ENCODE peak calls at places on chromosome 18, in six cellular contexts. One of them, this sample, is unnamed.

GRCh38 chr18:67864677-67865340 is 348.3 kb upstream of the DSEL start:
- DNase-seq in CD8-positive, alpha-beta T cell: no peak
- DNase-seq in endothelial cell: no peak
- DNase-seq in GM20000: no peak
- DNase-seq in H1: no peak
- DNase-seq in GM23338: no peak
- DNase-seq in this sample: no peak

GRCh38 chr18:32714571-32715148 is 58.2 kb downstream of the KLHL14 start:
- DNase-seq in CD8-positive, alpha-beta T cell: no peak
- DNase-seq in endothelial cell: peak
- DNase-seq in GM20000: peak
- DNase-seq in H1: peak
- DNase-seq in GM23338: peak
- DNase-seq in this sample: peak

GRCh38 chr18:77098033-77098432 is 34.5 kb downstream of the MBP start:
- DNase-seq in CD8-positive, alpha-beta T cell: no peak
- DNase-seq in endothelial cell: no peak
- DNase-seq in GM20000: no peak
- DNase-seq in H1: no peak
- DNase-seq in GM23338: no peak
- DNase-seq in this sample: no peak

GRCh38 chr18:832085-832681 is 20.1 kb upstream of the YES1 start:
- DNase-seq in CD8-positive, alpha-beta T cell: peak
- DNase-seq in endothelial cell: peak
- DNase-seq in GM20000: no peak
- DNase-seq in H1: no peak
- DNase-seq in GM23338: peak
- DNase-seq in this sample: no peak

GRCh38 chr18:77165489-77166415 is 33.2 kb upstream of the MBP start:
- DNase-seq in CD8-positive, alpha-beta T cell: no peak
- DNase-seq in endothelial cell: no peak
- DNase-seq in GM20000: no peak
- DNase-seq in H1: no peak
- DNase-seq in GM23338: no peak
- DNase-seq in this sample: no peak

GRCh38 chr18:8084160-8084559 is 517.0 kb downstream of the PTPRM start:
- DNase-seq in CD8-positive, alpha-beta T cell: no peak
- DNase-seq in endothelial cell: peak
- DNase-seq in GM20000: no peak
- DNase-seq in H1: peak
- DNase-seq in GM23338: peak
- DNase-seq in this sample: peak

GRCh38 chr18:51110073-51110797 is 80.2 kb downstream of the SMAD4 start:
- DNase-seq in CD8-positive, alpha-beta T cell: peak
- DNase-seq in endothelial cell: peak
- DNase-seq in GM20000: peak
- DNase-seq in H1: no peak
- DNase-seq in GM23338: peak
- DNase-seq in this sample: peak

GRCh38 chr18:47594621-47595086 is 335.8 kb downstream of the SMAD2 start:
- DNase-seq in CD8-positive, alpha-beta T cell: no peak
- DNase-seq in endothelial cell: no peak
- DNase-seq in GM20000: no peak
- DNase-seq in H1: no peak
- DNase-seq in GM23338: no peak
- DNase-seq in this sample: no peak

GRCh38 chr18:9802774-9803697 is 82.7 kb upstream of the TXNDC2 start:
- DNase-seq in CD8-positive, alpha-beta T cell: no peak
- DNase-seq in endothelial cell: no peak
- DNase-seq in GM20000: no peak
- DNase-seq in H1: no peak
- DNase-seq in GM23338: peak
- DNase-seq in this sample: no peak

GRCh38 chr18:3794537-3795348 is 344.8 kb downstream of the TGIF1 start:
- DNase-seq in CD8-positive, alpha-beta T cell: no peak
- DNase-seq in endothelial cell: no peak
- DNase-seq in GM20000: no peak
- DNase-seq in H1: no peak
- DNase-seq in GM23338: peak
- DNase-seq in this sample: no peak

GRCh38 chr18:10378688-10379465 is 75.6 kb upstream of the APCDD1 start:
- DNase-seq in CD8-positive, alpha-beta T cell: no peak
- DNase-seq in endothelial cell: peak
- DNase-seq in GM20000: no peak
- DNase-seq in H1: no peak
- DNase-seq in GM23338: no peak
- DNase-seq in this sample: no peak

GRCh38 chr18:10070581-10071000 is 156.8 kb downstream of the VAPA start:
- DNase-seq in CD8-positive, alpha-beta T cell: no peak
- DNase-seq in endothelial cell: no peak
- DNase-seq in GM20000: no peak
- DNase-seq in H1: no peak
- DNase-seq in GM23338: no peak
- DNase-seq in this sample: no peak

GRCh38 chr18:76459687-76460350 is 35.2 kb downstream of the ZNF516 start:
- DNase-seq in CD8-positive, alpha-beta T cell: no peak
- DNase-seq in endothelial cell: no peak
- DNase-seq in GM20000: peak
- DNase-seq in H1: no peak
- DNase-seq in GM23338: no peak
- DNase-seq in this sample: no peak

GRCh38 chr18:79546781-79547272 is 132.8 kb upstream of the CTDP1 start:
- DNase-seq in CD8-positive, alpha-beta T cell: no peak
- DNase-seq in endothelial cell: no peak
- DNase-seq in GM20000: no peak
- DNase-seq in H1: no peak
- DNase-seq in GM23338: no peak
- DNase-seq in this sample: no peak

GRCh38 chr18:55018602-55019001 is 59.3 kb upstream of the CCDC68 start:
- DNase-seq in CD8-positive, alpha-beta T cell: no peak
- DNase-seq in endothelial cell: no peak
- DNase-seq in GM20000: no peak
- DNase-seq in H1: no peak
- DNase-seq in GM23338: peak
- DNase-seq in this sample: no peak

GRCh38 chr18:2549462-2549861 is 21.8 kb downstream of the METTL4 start:
- DNase-seq in CD8-positive, alpha-beta T cell: no peak
- DNase-seq in endothelial cell: no peak
- DNase-seq in GM20000: no peak
- DNase-seq in H1: no peak
- DNase-seq in GM23338: no peak
- DNase-seq in this sample: no peak

GRCh38 chr18:2551425-2551824 is 19.9 kb downstream of the METTL4 start:
- DNase-seq in CD8-positive, alpha-beta T cell: no peak
- DNase-seq in endothelial cell: no peak
- DNase-seq in GM20000: no peak
- DNase-seq in H1: no peak
- DNase-seq in GM23338: no peak
- DNase-seq in this sample: no peak

GRCh38 chr18:2545155-2545554 is 26.1 kb downstream of the METTL4 start:
- DNase-seq in CD8-positive, alpha-beta T cell: no peak
- DNase-seq in endothelial cell: no peak
- DNase-seq in GM20000: no peak
- DNase-seq in H1: no peak
- DNase-seq in GM23338: no peak
- DNase-seq in this sample: no peak

DNA sequence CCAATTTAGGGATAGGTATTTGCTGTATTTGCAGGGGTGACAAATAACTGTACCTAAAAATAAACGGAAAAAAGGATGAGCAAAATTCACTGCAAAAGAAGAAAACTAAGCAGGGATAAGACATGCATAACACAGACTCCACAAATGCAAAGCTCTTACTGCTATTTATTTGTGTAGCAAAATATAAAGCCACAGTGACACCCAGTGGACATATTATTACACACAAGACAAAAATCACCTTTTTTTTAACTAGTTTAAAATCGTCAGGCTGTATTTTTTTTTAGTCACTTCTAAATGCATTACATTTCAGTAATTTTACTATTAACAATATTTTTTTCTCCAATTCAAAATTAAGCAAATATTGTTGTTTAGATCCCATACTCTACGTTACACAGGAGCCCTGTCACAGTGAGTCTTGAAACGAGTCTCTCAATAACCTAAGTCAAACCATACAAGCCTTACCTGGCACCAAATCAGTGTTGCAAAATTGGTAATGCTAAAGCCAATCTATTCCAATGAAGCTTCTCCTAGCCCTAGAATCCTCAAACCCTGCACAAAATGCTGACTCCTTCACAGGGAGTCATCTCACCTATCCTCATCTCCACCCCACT is 23.7 kb downstream of the METTL4 start:
- DNase-seq in CD8-positive, alpha-beta T cell: no peak
- DNase-seq in endothelial cell: no peak
- DNase-seq in GM20000: peak
- DNase-seq in H1: no peak
- DNase-seq in GM23338: peak
- DNase-seq in this sample: no peak
- TF ChIP-seq CTCF in CD8-positive, alpha-beta T cell: peak
- TF ChIP-seq CTCF in endothelial cell: peak
- TF ChIP-seq CTCF in GM20000: peak
- TF ChIP-seq CTCF in H1: no peak
- TF ChIP-seq CTCF in GM23338: peak
- TF ChIP-seq CTCF in this sample: peak

GRCh38 chr18:74228312-74228711 is 63.5 kb downstream of the CYB5A start:
- DNase-seq in CD8-positive, alpha-beta T cell: no peak
- DNase-seq in endothelial cell: no peak
- DNase-seq in GM20000: no peak
- DNase-seq in H1: no peak
- DNase-seq in GM23338: no peak
- DNase-seq in this sample: no peak

GRCh38 chr18:74229891-74230290 is 61.9 kb downstream of the CYB5A start:
- DNase-seq in CD8-positive, alpha-beta T cell: no peak
- DNase-seq in endothelial cell: no peak
- DNase-seq in GM20000: no peak
- DNase-seq in H1: no peak
- DNase-seq in GM23338: no peak
- DNase-seq in this sample: no peak

GRCh38 chr18:74229005-74229404 is 62.8 kb downstream of the CYB5A start:
- DNase-seq in CD8-positive, alpha-beta T cell: no peak
- DNase-seq in endothelial cell: no peak
- DNase-seq in GM20000: no peak
- DNase-seq in H1: no peak
- DNase-seq in GM23338: no peak
- DNase-seq in this sample: no peak

GRCh38 chr18:74233933-74234325 is 57.8 kb downstream of the CYB5A start:
- DNase-seq in CD8-positive, alpha-beta T cell: no peak
- DNase-seq in endothelial cell: no peak
- DNase-seq in GM20000: no peak
- DNase-seq in H1: no peak
- DNase-seq in GM23338: no peak
- DNase-seq in this sample: no peak

DNA sequence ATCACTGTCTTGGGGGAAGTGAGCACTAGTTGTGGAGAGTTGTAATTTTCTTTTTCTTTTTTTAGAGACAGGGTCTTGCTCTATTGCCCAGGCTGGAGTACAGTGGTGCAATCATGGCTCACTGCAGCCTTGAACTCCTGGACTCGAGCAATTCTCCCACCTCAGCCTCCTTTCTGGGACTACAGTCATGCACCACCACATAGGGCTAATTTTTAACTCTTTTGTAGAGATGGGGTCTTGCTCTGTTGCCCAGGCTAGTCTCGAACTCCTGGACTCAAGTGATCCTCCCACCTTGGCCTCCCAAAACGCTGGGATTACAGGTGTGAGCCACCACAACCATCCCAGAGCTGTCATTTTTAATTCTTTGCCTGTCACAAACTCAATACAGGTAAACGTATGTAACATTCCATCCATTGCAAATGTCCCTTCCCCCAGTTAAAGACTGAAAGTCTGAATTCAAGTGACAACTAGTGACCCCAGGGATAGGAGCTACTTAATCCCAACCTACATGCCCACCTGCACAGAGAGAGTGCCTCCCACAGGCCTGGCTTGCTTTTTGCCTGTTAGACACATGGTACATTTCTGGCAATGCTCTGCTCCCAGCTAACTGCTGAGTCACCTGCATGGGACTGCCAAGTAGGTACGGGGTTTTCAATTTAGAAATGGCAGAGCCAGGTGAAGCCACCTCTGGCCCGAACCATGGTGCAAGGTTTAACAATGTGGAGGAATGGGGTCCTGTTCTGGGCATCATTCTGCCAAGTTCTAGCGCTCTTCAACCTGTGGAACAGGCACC is 60.6 kb downstream of the CYB5A start:
- DNase-seq in CD8-positive, alpha-beta T cell: no peak
- DNase-seq in endothelial cell: no peak
- DNase-seq in GM20000: no peak
- DNase-seq in H1: no peak
- DNase-seq in GM23338: no peak
- DNase-seq in this sample: no peak
- TF ChIP-seq CTCF in CD8-positive, alpha-beta T cell: no peak
- TF ChIP-seq CTCF in endothelial cell: no peak
- TF ChIP-seq CTCF in GM20000: no peak
- TF ChIP-seq CTCF in H1: no peak
- TF ChIP-seq CTCF in GM23338: no peak
- TF ChIP-seq CTCF in this sample: no peak

DNA sequence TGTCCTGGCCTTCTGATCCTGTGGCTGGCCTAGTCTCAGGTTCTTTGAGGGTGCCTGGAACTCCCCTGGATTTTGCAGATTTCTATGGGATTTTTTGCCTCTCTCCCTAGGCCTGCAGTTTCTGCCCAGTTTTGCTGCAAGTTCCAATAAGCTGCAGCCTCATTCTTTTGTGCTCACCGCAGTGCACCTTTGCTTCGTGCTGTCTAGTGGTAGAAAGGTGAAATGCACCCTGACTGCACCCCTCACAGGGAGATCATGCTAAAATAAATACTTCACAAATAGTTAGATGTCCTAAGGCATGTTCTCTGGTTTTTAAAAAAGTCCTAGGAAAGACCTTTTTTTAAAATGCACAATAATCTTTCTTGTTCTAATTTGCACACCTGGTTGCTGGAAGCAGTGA is 72.5 kb downstream of the GNAL start:
- DNase-seq in CD8-positive, alpha-beta T cell: no peak
- DNase-seq in endothelial cell: no peak
- DNase-seq in GM20000: no peak
- DNase-seq in H1: no peak
- DNase-seq in GM23338: peak
- DNase-seq in this sample: no peak
- TF ChIP-seq CTCF in CD8-positive, alpha-beta T cell: no peak
- TF ChIP-seq CTCF in endothelial cell: peak
- TF ChIP-seq CTCF in GM20000: no peak
- TF ChIP-seq CTCF in H1: peak
- TF ChIP-seq CTCF in GM23338: peak
- TF ChIP-seq CTCF in this sample: peak

GRCh38 chr18:48700222-48700845 is 161.5 kb downstream of the CTIF start:
- DNase-seq in CD8-positive, alpha-beta T cell: no peak
- DNase-seq in endothelial cell: no peak
- DNase-seq in GM20000: no peak
- DNase-seq in H1: no peak
- DNase-seq in GM23338: no peak
- DNase-seq in this sample: no peak

GRCh38 chr18:48699761-48700160 is 160.9 kb downstream of the CTIF start:
- DNase-seq in CD8-positive, alpha-beta T cell: no peak
- DNase-seq in endothelial cell: no peak
- DNase-seq in GM20000: no peak
- DNase-seq in H1: no peak
- DNase-seq in GM23338: no peak
- DNase-seq in this sample: no peak

GRCh38 chr18:48696218-48696617 is 157.4 kb downstream of the CTIF start:
- DNase-seq in CD8-positive, alpha-beta T cell: no peak
- DNase-seq in endothelial cell: no peak
- DNase-seq in GM20000: no peak
- DNase-seq in H1: no peak
- DNase-seq in GM23338: no peak
- DNase-seq in this sample: no peak

GRCh38 chr18:48697441-48697840 is 158.6 kb downstream of the CTIF start:
- DNase-seq in CD8-positive, alpha-beta T cell: no peak
- DNase-seq in endothelial cell: no peak
- DNase-seq in GM20000: no peak
- DNase-seq in H1: no peak
- DNase-seq in GM23338: no peak
- DNase-seq in this sample: no peak

GRCh38 chr18:48698707-48699106 is 159.9 kb downstream of the CTIF start:
- DNase-seq in CD8-positive, alpha-beta T cell: no peak
- DNase-seq in endothelial cell: no peak
- DNase-seq in GM20000: no peak
- DNase-seq in H1: no peak
- DNase-seq in GM23338: no peak
- DNase-seq in this sample: no peak
- TF ChIP-seq CTCF in CD8-positive, alpha-beta T cell: no peak
- TF ChIP-seq CTCF in endothelial cell: no peak
- TF ChIP-seq CTCF in GM20000: no peak
- TF ChIP-seq CTCF in H1: no peak
- TF ChIP-seq CTCF in GM23338: no peak
- TF ChIP-seq CTCF in this sample: no peak